ENCODE peak calls at places on chromosomes 12 and 14, in six cellular contexts. One of them, this sample, is unnamed. For H3K4me1 and H3K27me3, the result is how much of the 10 kb centered on the place peaks cover.

GRCh38 chr14:92659765-92660561 is 88.5 kb downstream of the LGMN start:
- DNase-seq in neuronal stem cell: no peak
- DNase-seq in CD8-positive, alpha-beta T cell: no peak
- DNase-seq in heart right ventricle: no peak
- DNase-seq in psoas muscle: no peak
- DNase-seq in K562: no peak
- DNase-seq in this sample: no peak

GRCh38 chr12:6697584-6698351 is 2.8 kb downstream of the PIANP start:
- DNase-seq in psoas muscle: no peak
- DNase-seq in CD8-positive, alpha-beta T cell: no peak
- DNase-seq in heart right ventricle: no peak
- DNase-seq in neuronal stem cell: peak
- DNase-seq in K562: peak
- DNase-seq in this sample: peak

GRCh38 chr14:69879175-69880047 is at the start of gene SMOC1:
- DNase-seq in neuronal stem cell: peak
- DNase-seq in psoas muscle: peak
- DNase-seq in CD8-positive, alpha-beta T cell: no peak
- DNase-seq in K562: no peak
- DNase-seq in heart right ventricle: peak
- DNase-seq in this sample: peak

GRCh38 chr14:29216774-29217232 is 450.2 kb downstream of the FOXG1 start:
- DNase-seq in psoas muscle: no peak
- DNase-seq in heart right ventricle: no peak
- DNase-seq in CD8-positive, alpha-beta T cell: no peak
- DNase-seq in neuronal stem cell: no peak
- DNase-seq in K562: no peak
- DNase-seq in this sample: no peak

GRCh38 chr14:91111443-91111842 is 2.4 kb upstream of the DGLUCY start:
- DNase-seq in CD8-positive, alpha-beta T cell: no peak
- DNase-seq in K562: no peak
- DNase-seq in neuronal stem cell: no peak
- DNase-seq in heart right ventricle: no peak
- DNase-seq in psoas muscle: no peak
- DNase-seq in this sample: no peak

GRCh38 chr12:100199347-100200136 is 1.1 kb upstream of the ACTR6 start:
- DNase-seq in heart right ventricle: peak
- DNase-seq in psoas muscle: peak
- DNase-seq in neuronal stem cell: peak
- DNase-seq in CD8-positive, alpha-beta T cell: peak
- DNase-seq in K562: peak
- DNase-seq in this sample: peak

GRCh38 chr12:46998811-46999368 is 80.5 kb upstream of the PCED1B start:
- DNase-seq in CD8-positive, alpha-beta T cell: no peak
- DNase-seq in psoas muscle: no peak
- DNase-seq in K562: no peak
- DNase-seq in neuronal stem cell: no peak
- DNase-seq in heart right ventricle: no peak
- DNase-seq in this sample: no peak

GRCh38 chr14:60632257-60632656 is 17.0 kb downstream of the SIX1 start:
- DNase-seq in K562: no peak
- DNase-seq in CD8-positive, alpha-beta T cell: no peak
- DNase-seq in psoas muscle: no peak
- DNase-seq in heart right ventricle: no peak
- DNase-seq in neuronal stem cell: no peak
- DNase-seq in this sample: no peak

GRCh38 chr14:92728781-92729364 is 19.6 kb downstream of the LGMN start:
- DNase-seq in psoas muscle: no peak
- DNase-seq in heart right ventricle: no peak
- DNase-seq in K562: peak
- DNase-seq in neuronal stem cell: no peak
- DNase-seq in CD8-positive, alpha-beta T cell: no peak
- DNase-seq in this sample: no peak

GRCh38 chr14:55071051-55071450 is 19.6 kb downstream of the MAPK1IP1L start:
- DNase-seq in psoas muscle: no peak
- DNase-seq in neuronal stem cell: no peak
- DNase-seq in heart right ventricle: no peak
- DNase-seq in CD8-positive, alpha-beta T cell: no peak
- DNase-seq in K562: no peak
- DNase-seq in this sample: no peak

GRCh38 chr12:40853221-40853620 is 161.0 kb downstream of the CNTN1 start:
- DNase-seq in psoas muscle: no peak
- DNase-seq in CD8-positive, alpha-beta T cell: no peak
- DNase-seq in heart right ventricle: no peak
- DNase-seq in neuronal stem cell: no peak
- DNase-seq in K562: no peak
- DNase-seq in this sample: no peak

GRCh38 chr14:104675447-104675846 is 14.0 kb upstream of the INF2 start:
- DNase-seq in psoas muscle: no peak
- DNase-seq in K562: no peak
- DNase-seq in CD8-positive, alpha-beta T cell: no peak
- DNase-seq in neuronal stem cell: no peak
- DNase-seq in heart right ventricle: no peak
- DNase-seq in this sample: no peak

GRCh38 chr14:104678346-104678745 is 11.1 kb upstream of the INF2 start:
- DNase-seq in psoas muscle: no peak
- DNase-seq in CD8-positive, alpha-beta T cell: no peak
- DNase-seq in neuronal stem cell: no peak
- DNase-seq in heart right ventricle: no peak
- DNase-seq in K562: peak
- DNase-seq in this sample: peak

GRCh38 chr14:104677506-104678332 is 11.7 kb upstream of the INF2 start:
- DNase-seq in neuronal stem cell: peak
- DNase-seq in CD8-positive, alpha-beta T cell: peak
- DNase-seq in heart right ventricle: peak
- DNase-seq in psoas muscle: peak
- DNase-seq in K562: peak
- DNase-seq in this sample: peak

GRCh38 chr14:104676694-104677505 is 12.5 kb upstream of the INF2 start:
- DNase-seq in K562: no peak
- DNase-seq in CD8-positive, alpha-beta T cell: no peak
- DNase-seq in heart right ventricle: peak
- DNase-seq in psoas muscle: peak
- DNase-seq in neuronal stem cell: no peak
- DNase-seq in this sample: no peak

DNA sequence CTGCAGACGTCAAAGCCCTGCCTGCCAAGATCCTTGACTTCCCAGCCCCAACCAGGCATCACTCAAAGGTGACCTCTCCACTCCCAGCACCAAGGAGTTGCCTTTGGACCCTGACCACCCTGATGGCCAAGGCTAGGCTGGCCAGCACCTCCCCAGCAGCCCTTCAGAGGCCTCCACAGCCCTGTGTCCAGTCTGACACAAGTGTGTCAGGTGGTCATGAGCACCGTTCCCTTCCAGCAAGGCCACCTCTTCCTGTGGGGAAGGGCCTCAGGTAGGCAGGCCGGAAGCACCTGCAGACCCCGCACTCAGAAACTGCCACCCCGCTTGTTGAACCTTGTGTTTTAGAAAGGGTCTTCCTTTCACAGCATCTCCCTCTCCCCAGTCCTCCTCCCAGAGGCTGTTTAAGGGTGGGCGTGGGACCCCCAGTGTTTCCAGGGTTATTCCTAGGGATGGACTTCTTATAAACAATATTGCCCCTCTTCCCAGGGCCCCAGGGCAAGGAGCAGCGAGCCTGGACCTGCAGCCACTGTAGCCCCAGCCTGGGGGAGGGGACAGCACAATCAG is 13.2 kb upstream of the INF2 start:
- DNase-seq in K562: no peak
- DNase-seq in heart right ventricle: no peak
- DNase-seq in CD8-positive, alpha-beta T cell: no peak
- DNase-seq in neuronal stem cell: no peak
- DNase-seq in psoas muscle: peak
- DNase-seq in this sample: no peak
- H3K4me3 ChIP-seq in K562: no peak
- H3K4me3 ChIP-seq in heart right ventricle: no peak
- H3K4me3 ChIP-seq in CD8-positive, alpha-beta T cell: no peak
- H3K4me3 ChIP-seq in neuronal stem cell: no peak
- H3K4me3 ChIP-seq in psoas muscle: no peak
- H3K4me3 ChIP-seq in this sample: no peak

GRCh38 chr14:99564903-99565259 is 39.1 kb downstream of the CCDC85C start:
- DNase-seq in heart right ventricle: no peak
- DNase-seq in K562: no peak
- DNase-seq in neuronal stem cell: no peak
- DNase-seq in CD8-positive, alpha-beta T cell: no peak
- DNase-seq in psoas muscle: no peak
- DNase-seq in this sample: no peak
- H3K4me1 ChIP-seq in heart right ventricle: half or more
- H3K4me1 ChIP-seq in K562: half or more
- H3K4me1 ChIP-seq in neuronal stem cell: half or more
- H3K4me1 ChIP-seq in CD8-positive, alpha-beta T cell: under half
- H3K4me1 ChIP-seq in psoas muscle: under half
- H3K4me1 ChIP-seq in this sample: under half

DNA sequence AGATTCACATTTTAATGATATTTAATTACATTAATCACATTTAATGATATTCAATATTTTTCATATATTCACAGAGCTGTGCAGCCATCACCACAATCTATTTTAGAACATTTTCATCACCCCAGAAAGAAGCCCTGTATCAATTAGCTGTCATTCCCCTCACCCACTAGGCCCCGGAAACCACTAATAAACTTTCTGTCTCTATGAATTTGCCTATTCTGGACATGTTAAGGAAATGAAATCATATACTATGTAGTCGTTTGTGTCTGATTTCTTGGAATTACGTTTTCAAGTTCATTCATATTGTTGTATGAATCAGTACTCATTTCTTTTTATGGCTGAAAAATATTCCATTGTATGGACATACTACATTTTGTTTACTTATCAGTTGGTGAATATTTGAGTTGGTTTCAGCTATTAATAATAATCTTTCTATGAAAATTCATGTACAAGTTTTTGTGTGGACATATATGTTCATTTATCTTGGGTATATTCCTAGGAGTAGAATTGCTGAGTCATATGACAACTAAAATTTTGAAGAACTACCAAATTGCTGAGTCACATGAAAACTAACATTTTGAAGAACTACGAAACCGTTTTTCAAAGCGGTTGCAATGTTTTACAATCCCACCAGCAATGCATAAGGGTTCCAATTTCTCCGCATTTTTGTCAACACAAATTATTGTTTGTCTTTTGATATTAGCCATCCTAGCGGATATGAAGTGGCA is 11.7 kb upstream of the OTOGL start:
- DNase-seq in CD8-positive, alpha-beta T cell: no peak
- DNase-seq in K562: peak
- DNase-seq in heart right ventricle: no peak
- DNase-seq in psoas muscle: no peak
- DNase-seq in neuronal stem cell: no peak
- DNase-seq in this sample: no peak
- H3K27me3 ChIP-seq in CD8-positive, alpha-beta T cell: under half
- H3K27me3 ChIP-seq in K562: under half
- H3K27me3 ChIP-seq in heart right ventricle: under half
- H3K27me3 ChIP-seq in psoas muscle: under half
- H3K27me3 ChIP-seq in neuronal stem cell: under half
- H3K27me3 ChIP-seq in this sample: under half

DNA sequence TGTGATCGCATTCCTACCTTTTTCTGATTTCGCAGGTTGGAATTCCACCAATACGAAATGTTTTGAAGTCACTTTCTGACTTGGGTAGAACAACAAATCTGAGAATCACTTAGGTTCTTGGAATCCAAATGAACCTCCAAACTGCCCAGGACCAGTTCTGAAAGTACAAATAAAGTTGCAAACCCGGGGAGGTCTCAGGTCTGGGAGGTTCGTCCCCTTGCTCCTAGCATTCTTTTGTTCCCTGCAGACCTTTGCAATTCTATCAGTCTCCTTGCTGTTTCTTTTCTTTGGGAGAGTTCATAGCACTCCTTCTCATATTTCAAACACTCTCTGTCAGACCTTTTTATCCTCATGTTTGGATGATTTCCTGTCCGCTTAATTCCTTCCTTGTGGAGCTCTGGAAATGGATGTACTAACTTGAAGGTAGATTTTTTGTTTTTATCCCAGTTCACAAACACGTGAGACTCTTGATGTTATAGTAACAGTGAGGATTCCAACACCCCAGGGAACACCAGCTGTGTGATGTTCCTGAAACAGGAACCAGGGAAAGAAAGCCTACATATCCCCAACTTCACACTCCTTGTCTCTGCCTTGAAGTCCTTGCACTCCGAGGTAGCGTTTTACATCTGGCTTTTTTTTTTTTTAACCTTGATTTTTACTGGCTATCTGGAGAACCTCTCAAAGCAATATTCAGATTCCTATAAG is 70.6 kb downstream of the TMEM132C start:
- DNase-seq in K562: no peak
- DNase-seq in CD8-positive, alpha-beta T cell: no peak
- DNase-seq in heart right ventricle: no peak
- DNase-seq in neuronal stem cell: peak
- DNase-seq in psoas muscle: no peak
- DNase-seq in this sample: no peak
- H3K4me3 ChIP-seq in K562: no peak
- H3K4me3 ChIP-seq in CD8-positive, alpha-beta T cell: no peak
- H3K4me3 ChIP-seq in heart right ventricle: no peak
- H3K4me3 ChIP-seq in neuronal stem cell: peak
- H3K4me3 ChIP-seq in psoas muscle: no peak
- H3K4me3 ChIP-seq in this sample: no peak

DNA sequence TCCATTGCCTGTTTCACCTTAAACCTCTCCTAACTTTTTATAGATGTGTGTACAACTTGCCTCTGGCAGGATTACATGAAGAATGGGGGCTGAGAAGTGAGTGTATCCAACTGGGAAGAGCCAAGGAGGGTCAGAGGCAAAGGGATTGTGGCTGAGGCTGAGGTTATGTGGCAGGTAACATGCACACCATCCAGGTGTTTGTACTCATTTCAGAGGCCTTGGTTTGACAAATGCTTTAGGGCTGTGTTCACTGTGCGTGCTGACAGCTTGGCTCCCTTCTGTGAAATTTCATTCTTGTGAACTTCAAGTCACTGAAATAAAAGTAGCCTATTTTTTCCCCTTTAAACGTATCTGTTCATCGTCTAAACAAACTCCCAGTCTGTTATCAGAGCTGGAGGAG is 47.7 kb downstream of the ANO6 start:
- DNase-seq in neuronal stem cell: no peak
- DNase-seq in psoas muscle: no peak
- DNase-seq in heart right ventricle: no peak
- DNase-seq in CD8-positive, alpha-beta T cell: no peak
- DNase-seq in K562: no peak
- DNase-seq in this sample: no peak
- H3K4me1 ChIP-seq in neuronal stem cell: under half
- H3K4me1 ChIP-seq in psoas muscle: under half
- H3K4me1 ChIP-seq in heart right ventricle: under half
- H3K4me1 ChIP-seq in CD8-positive, alpha-beta T cell: under half
- H3K4me1 ChIP-seq in K562: under half
- H3K4me1 ChIP-seq in this sample: under half

This sample was measured in HAP-1.